ENCODE peak calls at places on chromosome 18, in four cellular contexts. C is mucosa of gallbladder, S is HFF-Myc, U is T47D. I is an unnamed sample.
A peak's percentile ranks its signal among the peaks of the same experiment; 100 is the strongest.

GRCh38 chr18:34695300-34695699 is 14.8 kb upstream of the DTNA start:
- DNase-seq in C (no peak), S (no peak), U (no peak), I (no peak)

GRCh38 chr18:72588339-72588738 is 44.2 kb upstream of the CBLN2 start:
- DNase-seq in C (no peak), S (no peak), U (peak; percentile 13), I (no peak)

GRCh38 chr18:5975111-5975622 is 79.8 kb upstream of the TMEM200C start:
- DNase-seq in C (no peak), S (no peak), U (no peak), I (no peak)

GRCh38 chr18:8771930-8772329 is 66.6 kb downstream of the MTCL1 start:
- DNase-seq in C (peak; percentile 62), S (no peak), U (no peak), I (peak; percentile 75)

GRCh38 chr18:35478520-35479435 is 19.0 kb downstream of the INO80C start:
- DNase-seq in C (peak; percentile 39), S (no peak), U (peak; percentile 57), I (no peak)

GRCh38 chr18:70308555-70309294 is 19.9 kb downstream of the SOCS6 start:
- DNase-seq in C (no peak), S (no peak), U (no peak), I (no peak)

GRCh38 chr18:61496374-61496773 is 163.1 kb downstream of the CDH20 start:
- DNase-seq in C (no peak), S (no peak), U (no peak), I (no peak)

GRCh38 chr18:70234667-70235459 is 29.4 kb upstream of the RTTN start:
- DNase-seq in C (peak; percentile 55), S (no peak), U (no peak), I (no peak)

GRCh38 chr18:74456409-74457042 is 582 bp downstream of the DIPK1C start:
- DNase-seq in C (no peak), S (no peak), U (no peak), I (peak; percentile 22)

GRCh38 chr18:7390731-7391492 is 160.0 kb downstream of the LRRC30 start:
- DNase-seq in C (no peak), S (no peak), U (no peak), I (no peak)

GRCh38 chr18:66951750-66952149 is 347.9 kb upstream of the CDH19 start:
- DNase-seq in C (no peak), S (no peak), U (no peak), I (no peak)

GRCh38 chr18:75538727-75539126 is 111.2 kb upstream of the SMIM21 start:
- DNase-seq in C (no peak), S (no peak), U (no peak), I (no peak)

GRCh38 chr18:44654555-44654954 is 26.1 kb upstream of the SETBP1 start:
- DNase-seq in C (peak; percentile 23), S (no peak), U (peak; percentile 70), I (no peak)

GRCh38 chr18:75489493-75490190 is 62.1 kb upstream of the SMIM21 start:
- DNase-seq in C (no peak), S (peak; percentile 87), U (no peak), I (peak; percentile 29)

GRCh38 chr18:48539406-48540328 is 836 bp downstream of the CTIF start:
- DNase-seq in C (peak; percentile 27), S (no peak), U (no peak), I (peak; percentile 54)

GRCh38 chr18:37246779-37247340 is 318.7 kb downstream of the CELF4 start:
- DNase-seq in C (no peak), S (no peak), U (no peak), I (no peak)

GRCh38 chr18:71212222-71212621 is 923.4 kb downstream of the SOCS6 start:
- DNase-seq in C (no peak), S (no peak), U (no peak), I (peak; percentile 24)

GRCh38 chr18:70371908-70372307 is 83.1 kb downstream of the SOCS6 start:
- DNase-seq in C (no peak), S (no peak), U (peak; percentile 8), I (no peak)

GRCh38 chr18:76495435-76496199 is 575 bp upstream of the ZNF516 start:
- DNase-seq in C (no peak), S (no peak), U (peak; percentile 42), I (peak; percentile 63)

GRCh38 chr18:36593641-36594040 is 235.2 kb downstream of the TPGS2 start:
- DNase-seq in C (no peak), S (no peak), U (no peak), I (no peak)

GRCh38 chr18:62017618-62018017 is 124.8 kb upstream of the RNF152 start:
- DNase-seq in C (no peak), S (no peak), U (no peak), I (no peak)

GRCh38 chr18:34867520-34867919 is 157.4 kb downstream of the DTNA start:
- DNase-seq in C (no peak), S (no peak), U (no peak), I (no peak)

GRCh38 chr18:46152808-46153617 is 48.8 kb downstream of the HAUS1 start:
- DNase-seq in C (no peak), S (no peak), U (no peak), I (peak; percentile 74)

GRCh38 chr18:24089059-24089458 is 49.8 kb upstream of the CABYR start:
- DNase-seq in C (no peak), S (no peak), U (no peak), I (no peak)

GRCh38 chr18:25189391-25190185 is 162.4 kb downstream of the ZNF521 start:
- DNase-seq in C (no peak), S (no peak), U (no peak), I (no peak)